ENCODE peak calls at places on chromosome 10, in six cellular contexts. D is IMR-90, Y is fibroblast of lung, L is uterus, F is keratinocyte, X is tibial artery. K is an unnamed sample.

GRCh38 chr10:2933041-2933440 is 134.3 kb upstream of the PFKP start:
- DNase-seq in X (no peak), F (no peak), L (no peak), Y (peak; percentile 23), D (no peak), K (no peak)

GRCh38 chr10:368579-369255 is 233.5 kb downstream of the ZMYND11 start:
- DNase-seq in D (no peak), Y (no peak), L (no peak), X (no peak), F (no peak), K (no peak)

GRCh38 chr10:27998178-27998953 is 513 bp downstream of the ODAD2 start:
- DNase-seq in L (peak; percentile 40), F (no peak), X (no peak), D (peak; percentile 26), Y (peak; percentile 48), K (peak; percentile 49)

GRCh38 chr10:121088524-121088923 is 237.4 kb downstream of the WDR11 start:
- DNase-seq in L (no peak), F (no peak), D (no peak), Y (no peak), X (no peak), K (no peak)

GRCh38 chr10:101065479-101066145 is 3.8 kb downstream of the KAZALD1 start:
- DNase-seq in L (no peak), D (peak; percentile 68), X (no peak), F (no peak), Y (no peak), K (peak; percentile 60)

GRCh38 chr10:124265391-124265745 is 153.4 kb downstream of the OAT start:
- DNase-seq in F (no peak), Y (no peak), D (no peak), X (no peak), L (no peak), K (no peak)

GRCh38 chr10:33484787-33485186 is 150.3 kb upstream of the NRP1 start:
- DNase-seq in X (no peak), L (no peak), D (peak; percentile 66), F (no peak), Y (no peak), K (peak; percentile 84)

GRCh38 chr10:27745719-27746363 is at the start of gene MKX:
- DNase-seq in L (peak; percentile 50), Y (peak; percentile 56), X (peak; percentile 82), D (peak; percentile 44), F (no peak), K (peak; percentile 97)

GRCh38 chr10:120548210-120548609 is 91.2 kb downstream of the PLPP4 start:
- DNase-seq in L (no peak), F (no peak), X (no peak), D (no peak), Y (no peak), K (no peak)

GRCh38 chr10:75106242-75106641 is 5.2 kb upstream of the SAMD8 start:
- DNase-seq in D (no peak), F (no peak), X (peak; percentile 31), Y (peak; percentile 18), L (no peak), K (no peak)

GRCh38 chr10:60797200-60797599 is 18.9 kb downstream of the CDK1 start:
- DNase-seq in D (no peak), L (no peak), F (no peak), X (no peak), Y (no peak), K (no peak)

GRCh38 chr10:5314866-5315265 is 49.9 kb upstream of the UCN3 start:
- DNase-seq in D (no peak), Y (no peak), X (no peak), F (no peak), L (no peak), K (no peak)

GRCh38 chr10:65133652-65134051 is 1612.5 kb downstream of the REEP3 start:
- DNase-seq in D (no peak), X (no peak), Y (no peak), F (no peak), L (no peak), K (no peak)
- H3K4me3 ChIP-seq in D (no peak overlapping the region), X (no peak overlapping the region), Y (no peak overlapping the region), F (no peak overlapping the region), L (no peak overlapping the region), K (no peak overlapping the region)

GRCh38 chr10:13711281-13711680 is 124.5 kb downstream of the PRPF18 start:
- DNase-seq in F (no peak), L (no peak), X (no peak), D (no peak), Y (no peak), K (no peak)
- H3K4me1 ChIP-seq in F (peaks cover 39% of the 10 kb centered on the region), L (no peaks in the 10 kb centered on the region), X (peaks cover 26% of the 10 kb centered on the region), D (peaks cover 25% of the 10 kb centered on the region), Y (peaks cover 28% of the 10 kb centered on the region), K (peaks cover 36% of the 10 kb centered on the region)

DNA sequence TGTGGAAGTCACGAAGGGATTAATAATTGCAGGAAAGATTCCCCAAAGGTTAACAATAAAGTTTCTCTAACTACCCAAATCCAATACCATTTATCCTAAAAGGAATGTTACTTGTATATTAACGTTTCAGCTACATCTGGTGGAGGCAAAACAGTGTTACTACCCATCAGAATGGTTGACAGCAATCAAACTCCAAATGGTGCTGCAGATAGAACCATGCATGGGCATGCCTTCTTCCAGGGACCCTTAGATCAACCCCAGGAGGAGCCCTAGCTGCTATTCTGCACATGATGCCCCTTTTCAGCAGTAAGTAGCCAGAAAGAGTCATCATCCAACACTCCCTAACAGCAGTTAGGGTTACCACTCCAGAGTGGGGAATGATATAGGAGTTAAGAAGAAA is 336.3 kb downstream of the GRID1 start:
- DNase-seq in L (no peak), X (no peak), Y (no peak), D (no peak), F (no peak), K (no peak)
- H3K9me3 ChIP-seq in L (no peaks in the 10 kb centered on the region), X (no peaks in the 10 kb centered on the region), Y (no peaks in the 10 kb centered on the region), D (peaks cover 9% of the 10 kb centered on the region), F (no peaks in the 10 kb centered on the region), K (peaks cover 13% of the 10 kb centered on the region)

GRCh38 chr10:19819419-19820033 is 3.3 kb downstream of the PLXDC2 start:
- DNase-seq in L (no peak), F (no peak), X (no peak), Y (peak; percentile 34), D (peak; percentile 43), K (peak; percentile 82)

GRCh38 chr10:19817251-19818046 is 1.2 kb downstream of the PLXDC2 start:
- DNase-seq in Y (peak; percentile 32), L (peak; percentile 42), F (no peak), D (no peak), X (peak; percentile 73), K (peak; percentile 2)

GRCh38 chr10:19815036-19815435 is 1.2 kb upstream of the PLXDC2 start:
- DNase-seq in L (no peak), Y (no peak), F (no peak), D (no peak), X (no peak), K (no peak)

GRCh38 chr10:19815478-19816419 is 483 bp upstream of the PLXDC2 start:
- DNase-seq in D (peak; percentile 56), Y (peak; percentile 89), L (peak; percentile 85), X (peak; percentile 94), F (no peak), K (peak; percentile 32)

DNA sequence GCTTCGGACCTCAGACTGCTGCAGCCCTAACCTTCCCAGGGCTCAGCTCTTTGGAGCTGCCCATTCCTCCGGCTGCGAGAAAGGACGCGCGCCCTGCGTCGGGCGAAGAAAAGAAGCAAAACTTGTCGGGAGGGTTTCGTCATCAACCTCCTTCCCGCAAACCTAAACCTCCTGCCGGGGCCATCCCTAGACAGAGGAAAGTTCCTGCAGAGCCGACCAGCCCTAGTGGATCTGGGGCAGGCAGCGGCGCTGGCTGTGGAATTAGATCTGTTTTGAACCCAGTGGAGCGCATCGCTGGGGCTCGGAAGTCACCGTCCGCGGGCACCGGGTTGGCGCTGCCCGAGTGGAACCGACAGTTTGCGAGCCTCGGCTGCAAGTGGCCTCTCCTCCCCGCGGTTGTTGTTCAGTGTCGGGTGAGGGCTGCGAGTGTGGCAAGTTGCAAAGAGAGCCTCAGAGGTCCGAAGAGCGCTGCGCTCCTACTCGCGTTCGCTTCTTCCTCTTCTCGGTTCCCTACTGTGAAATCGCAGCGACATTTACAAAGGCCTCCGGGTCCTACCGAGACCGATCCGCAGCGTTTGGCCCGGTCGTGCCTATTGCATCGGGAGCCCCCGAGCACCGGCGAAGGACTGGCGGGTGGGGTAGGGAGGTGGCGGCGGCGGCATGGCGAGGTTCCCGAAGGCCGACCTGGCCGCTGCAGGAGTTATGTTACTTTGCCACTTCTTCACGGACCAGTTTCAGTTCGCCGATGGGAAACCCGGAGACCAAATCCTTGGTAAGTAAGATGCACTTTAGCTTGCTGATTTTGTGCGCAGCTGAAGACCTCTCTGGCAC is at the start of gene PLXDC2:
- DNase-seq in F (no peak), L (peak; percentile 62), X (peak; percentile 77), Y (peak; percentile 36), D (peak; percentile 36), K (peak; percentile 50)
- H3K4me3 ChIP-seq in F (peak within 1 kb of the TSS; percentile 87), L (peak within 1 kb of the TSS; percentile 72), X (peak within 1 kb of the TSS; percentile 77), Y (peak within 1 kb of the TSS; percentile 81), D (peak within 1 kb of the TSS; percentile 61), K (peak within 1 kb of the TSS; percentile 80)

DNA sequence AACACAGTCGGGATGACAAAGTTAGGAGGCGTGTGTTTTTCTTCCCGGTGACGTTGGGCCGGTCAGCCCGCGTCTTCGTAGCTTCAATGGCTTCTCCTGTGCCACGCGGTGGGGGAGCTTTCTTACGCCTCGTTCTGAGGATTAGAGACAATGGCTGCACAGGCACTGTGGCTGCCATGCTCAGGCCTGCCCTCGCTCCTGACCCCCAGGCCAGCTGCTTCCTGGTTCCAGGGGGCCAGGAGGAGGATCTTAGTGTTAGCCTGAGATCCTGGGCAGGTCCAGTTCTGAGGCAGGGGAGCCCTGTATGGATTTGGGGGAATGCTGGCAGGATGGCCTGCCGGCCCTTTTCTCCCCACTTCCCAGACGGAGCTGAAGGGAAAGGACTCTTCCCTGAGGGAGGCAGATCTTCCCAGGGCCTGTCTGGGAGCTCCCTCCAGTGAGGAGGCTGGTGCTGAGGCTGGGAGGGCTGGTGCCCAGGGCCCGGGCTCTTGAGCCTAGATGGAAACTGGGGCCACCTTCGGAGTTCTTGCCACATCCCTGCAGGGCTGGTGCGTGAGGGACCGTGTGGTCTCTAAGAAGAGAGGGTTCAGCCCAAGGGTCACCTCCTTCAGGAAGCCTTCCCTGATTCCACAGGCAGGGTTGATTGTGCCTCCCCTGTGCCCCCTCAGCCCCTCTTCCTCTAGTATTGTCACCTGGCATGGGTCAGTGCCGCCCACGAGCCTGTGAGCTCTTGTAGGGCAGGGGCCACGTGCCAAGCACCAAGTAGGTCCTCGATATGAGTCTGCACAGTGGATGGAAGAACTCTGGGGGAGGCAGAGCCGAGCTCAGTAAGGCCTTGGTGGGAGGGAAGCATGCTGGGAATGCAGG is 101.4 kb downstream of the GRK5 start:
- DNase-seq in X (no peak), D (no peak), L (no peak), F (no peak), Y (no peak), K (no peak)
- H3K4me1 ChIP-seq in X (peaks cover 31% of the 10 kb centered on the region), D (peaks cover 21% of the 10 kb centered on the region), L (peaks cover 5% of the 10 kb centered on the region), F (peaks cover 43% of the 10 kb centered on the region), Y (peaks cover 9% of the 10 kb centered on the region), K (peaks cover 16% of the 10 kb centered on the region)

GRCh38 chr10:82496114-82496513 is 621.1 kb downstream of the NRG3 start:
- DNase-seq in L (no peak), X (no peak), D (no peak), F (no peak), Y (no peak), K (no peak)

GRCh38 chr10:82492647-82493046 is 617.7 kb downstream of the NRG3 start:
- DNase-seq in D (no peak), X (no peak), Y (no peak), L (no peak), F (no peak), K (no peak)

GRCh38 chr10:82497451-82497850 is 622.5 kb downstream of the NRG3 start:
- DNase-seq in X (no peak), F (no peak), D (no peak), L (no peak), Y (peak; percentile 45), K (no peak)
- H3K9me3 ChIP-seq in X (no peaks in the 10 kb centered on the region), F (no peaks in the 10 kb centered on the region), D (peaks cover 5% of the 10 kb centered on the region), L (no peaks in the 10 kb centered on the region), Y (no peaks in the 10 kb centered on the region), K (no peaks in the 10 kb centered on the region)